ENCODE peak calls at places on chromosomes 2 and 18, in four cellular contexts. One of them, this sample, is unnamed.

GRCh38 chr2:233818639-233819621 is 35.4 kb downstream of the HJURP start:
- DNase-seq in lower leg skin: no peak
- DNase-seq in body of pancreas: peak
- DNase-seq in right lobe of liver: no peak
- DNase-seq in this sample: no peak

GRCh38 chr2:25853038-25853638 is 25.1 kb downstream of the ASXL2 start:
- DNase-seq in lower leg skin: no peak
- DNase-seq in body of pancreas: no peak
- DNase-seq in right lobe of liver: no peak
- DNase-seq in this sample: no peak

GRCh38 chr2:15732341-15733077 is 140.8 kb downstream of the DDX1 start:
- DNase-seq in right lobe of liver: no peak
- DNase-seq in lower leg skin: no peak
- DNase-seq in body of pancreas: no peak
- DNase-seq in this sample: no peak

GRCh38 chr2:190635781-190636180 is 13.1 kb upstream of the NAB1 start:
- DNase-seq in body of pancreas: no peak
- DNase-seq in lower leg skin: no peak
- DNase-seq in right lobe of liver: no peak
- DNase-seq in this sample: no peak

GRCh38 chr2:175877845-175878563 is 124.1 kb downstream of the LNPK start:
- DNase-seq in right lobe of liver: no peak
- DNase-seq in body of pancreas: no peak
- DNase-seq in lower leg skin: no peak
- DNase-seq in this sample: no peak

GRCh38 chr2:43368483-43369385 is 142.3 kb upstream of the ZFP36L2 start:
- DNase-seq in lower leg skin: no peak
- DNase-seq in body of pancreas: no peak
- DNase-seq in right lobe of liver: no peak
- DNase-seq in this sample: no peak

GRCh38 chr2:26459991-26460612 is 17.8 kb downstream of the OTOF start:
- DNase-seq in body of pancreas: no peak
- DNase-seq in lower leg skin: no peak
- DNase-seq in right lobe of liver: peak
- DNase-seq in this sample: no peak

GRCh38 chr2:99787011-99787410 is 297.2 kb upstream of the REV1 start:
- DNase-seq in body of pancreas: no peak
- DNase-seq in right lobe of liver: no peak
- DNase-seq in lower leg skin: no peak
- DNase-seq in this sample: no peak

GRCh38 chr18:60684843-60685513 is 312.4 kb upstream of the MC4R start:
- DNase-seq in right lobe of liver: peak
- DNase-seq in body of pancreas: no peak
- DNase-seq in lower leg skin: no peak
- DNase-seq in this sample: no peak

GRCh38 chr2:72157871-72158771 is 10.5 kb upstream of the CYP26B1 start:
- DNase-seq in right lobe of liver: no peak
- DNase-seq in body of pancreas: no peak
- DNase-seq in lower leg skin: no peak
- DNase-seq in this sample: no peak

GRCh38 chr18:58125183-58125582 is 81.2 kb downstream of the NEDD4L start:
- DNase-seq in right lobe of liver: no peak
- DNase-seq in lower leg skin: no peak
- DNase-seq in body of pancreas: no peak
- DNase-seq in this sample: no peak

GRCh38 chr18:68438983-68439382 is 275.9 kb downstream of the TMX3 start:
- DNase-seq in right lobe of liver: no peak
- DNase-seq in lower leg skin: peak
- DNase-seq in body of pancreas: no peak
- DNase-seq in this sample: no peak

GRCh38 chr2:180907731-180908130 is 72.7 kb upstream of the UBE2E3 start:
- DNase-seq in right lobe of liver: no peak
- DNase-seq in body of pancreas: no peak
- DNase-seq in lower leg skin: no peak
- DNase-seq in this sample: no peak

GRCh38 chr2:241132549-241133435 is 16.5 kb downstream of the PASK start:
- DNase-seq in lower leg skin: no peak
- DNase-seq in right lobe of liver: no peak
- DNase-seq in body of pancreas: no peak
- DNase-seq in this sample: no peak

GRCh38 chr2:232588680-232589585 is 38.4 kb downstream of the EIF4E2 start:
- DNase-seq in body of pancreas: peak
- DNase-seq in right lobe of liver: peak
- DNase-seq in lower leg skin: peak
- DNase-seq in this sample: peak

GRCh38 chr2:1091895-1092585 is 141.4 kb downstream of the SNTG2 start:
- DNase-seq in lower leg skin: no peak
- DNase-seq in body of pancreas: no peak
- DNase-seq in right lobe of liver: no peak
- DNase-seq in this sample: no peak

GRCh38 chr2:208142925-208143799 is 2.8 kb downstream of the CRYGB start:
- DNase-seq in body of pancreas: no peak
- DNase-seq in lower leg skin: no peak
- DNase-seq in right lobe of liver: no peak
- DNase-seq in this sample: no peak

GRCh38 chr2:187658952-187659525 is 104.8 kb upstream of the TFPI start:
- DNase-seq in right lobe of liver: no peak
- DNase-seq in body of pancreas: no peak
- DNase-seq in lower leg skin: no peak
- DNase-seq in this sample: peak

GRCh38 chr2:39068290-39068689 is 52.6 kb downstream of the SOS1 start:
- DNase-seq in body of pancreas: no peak
- DNase-seq in right lobe of liver: no peak
- DNase-seq in lower leg skin: no peak
- DNase-seq in this sample: no peak

GRCh38 chr2:113248997-113249770 is 29.5 kb downstream of the PAX8 start:
- DNase-seq in lower leg skin: peak
- DNase-seq in body of pancreas: peak
- DNase-seq in right lobe of liver: peak
- DNase-seq in this sample: peak

DNA sequence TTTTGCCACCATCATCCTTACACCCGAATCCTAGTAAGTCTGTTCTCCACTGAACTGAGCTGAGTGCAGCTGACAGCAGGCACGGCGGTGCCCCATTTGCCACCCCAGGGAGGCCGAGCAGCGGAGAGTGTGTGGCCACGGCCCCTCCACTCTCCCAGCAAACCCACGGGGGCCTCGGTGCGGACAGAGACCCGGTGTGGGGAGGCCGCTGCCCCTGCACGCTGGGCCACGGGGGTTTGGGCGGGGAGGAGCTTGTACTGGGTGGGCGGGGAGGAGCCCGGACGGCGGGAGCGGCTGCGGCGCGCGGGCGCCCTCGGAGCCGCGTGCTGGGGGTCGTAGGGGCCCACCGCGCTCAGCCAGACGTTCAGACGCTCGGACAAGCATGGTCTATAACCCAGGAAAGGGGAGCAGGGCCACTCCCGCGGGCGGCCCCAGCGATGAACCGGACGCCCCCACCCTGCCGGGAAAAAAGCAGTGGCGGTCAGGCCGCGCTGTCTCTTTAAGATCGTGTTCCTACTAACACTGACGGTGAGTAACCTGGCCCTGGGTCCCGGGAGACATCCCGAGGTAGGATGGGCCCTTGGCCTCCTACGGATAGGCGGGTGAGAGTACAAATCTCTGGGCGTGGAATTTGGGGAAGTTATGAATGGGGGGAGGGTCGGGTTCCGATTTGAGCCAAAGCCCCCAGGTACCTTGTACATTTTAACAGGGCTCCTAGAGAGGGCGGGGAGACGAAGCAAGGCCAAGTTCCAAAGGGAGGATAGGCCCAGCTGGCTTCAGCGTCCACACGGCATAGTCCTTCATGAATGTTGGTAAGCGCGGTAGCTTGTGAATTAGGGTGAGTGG is at the start of gene ITPRIPL1:
- DNase-seq in right lobe of liver: no peak
- DNase-seq in lower leg skin: no peak
- DNase-seq in body of pancreas: no peak
- DNase-seq in this sample: no peak
- TF ChIP-seq POLR2A in right lobe of liver: no peak
- TF ChIP-seq POLR2A in lower leg skin: no peak
- TF ChIP-seq POLR2A in body of pancreas: no peak
- TF ChIP-seq POLR2A in this sample: no peak

DNA sequence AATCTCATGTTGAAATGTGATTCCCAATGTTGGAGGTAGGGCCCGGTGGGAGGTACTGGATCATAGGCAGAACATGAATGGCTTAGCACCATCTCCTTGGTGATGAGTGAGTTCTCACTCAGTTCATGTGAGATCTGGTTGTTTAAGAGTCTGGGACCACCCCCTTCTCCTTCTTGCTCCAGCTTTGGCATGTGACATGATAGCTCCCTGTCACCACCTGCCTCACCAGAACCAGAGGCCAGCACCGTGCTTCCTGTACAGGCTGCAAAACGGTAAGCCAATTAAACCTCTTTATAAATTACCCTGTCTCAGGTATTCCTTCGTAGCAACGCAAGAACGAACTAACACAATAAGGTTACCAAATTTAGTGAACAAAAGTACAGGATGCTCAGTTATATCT is 95.4 kb downstream of the ZBTB7C start:
- DNase-seq in body of pancreas: no peak
- DNase-seq in lower leg skin: no peak
- DNase-seq in right lobe of liver: peak
- DNase-seq in this sample: no peak
- TF ChIP-seq POLR2A in body of pancreas: no peak
- TF ChIP-seq POLR2A in lower leg skin: no peak
- TF ChIP-seq POLR2A in right lobe of liver: no peak
- TF ChIP-seq POLR2A in this sample: no peak

GRCh38 chr2:216810399-216811160 is 49.3 kb downstream of the TNP1 start:
- DNase-seq in right lobe of liver: peak
- DNase-seq in lower leg skin: no peak
- DNase-seq in body of pancreas: no peak
- DNase-seq in this sample: no peak
- TF ChIP-seq POLR2A in right lobe of liver: no peak
- TF ChIP-seq POLR2A in lower leg skin: no peak
- TF ChIP-seq POLR2A in body of pancreas: no peak
- TF ChIP-seq POLR2A in this sample: no peak

GRCh38 chr2:173448938-173449471 is 94.3 kb downstream of the CDCA7 start:
- DNase-seq in lower leg skin: peak
- DNase-seq in right lobe of liver: peak
- DNase-seq in body of pancreas: peak
- DNase-seq in this sample: peak
- TF ChIP-seq POLR2A in lower leg skin: no peak
- TF ChIP-seq POLR2A in right lobe of liver: no peak
- TF ChIP-seq POLR2A in body of pancreas: no peak
- TF ChIP-seq POLR2A in this sample: peak

DNA sequence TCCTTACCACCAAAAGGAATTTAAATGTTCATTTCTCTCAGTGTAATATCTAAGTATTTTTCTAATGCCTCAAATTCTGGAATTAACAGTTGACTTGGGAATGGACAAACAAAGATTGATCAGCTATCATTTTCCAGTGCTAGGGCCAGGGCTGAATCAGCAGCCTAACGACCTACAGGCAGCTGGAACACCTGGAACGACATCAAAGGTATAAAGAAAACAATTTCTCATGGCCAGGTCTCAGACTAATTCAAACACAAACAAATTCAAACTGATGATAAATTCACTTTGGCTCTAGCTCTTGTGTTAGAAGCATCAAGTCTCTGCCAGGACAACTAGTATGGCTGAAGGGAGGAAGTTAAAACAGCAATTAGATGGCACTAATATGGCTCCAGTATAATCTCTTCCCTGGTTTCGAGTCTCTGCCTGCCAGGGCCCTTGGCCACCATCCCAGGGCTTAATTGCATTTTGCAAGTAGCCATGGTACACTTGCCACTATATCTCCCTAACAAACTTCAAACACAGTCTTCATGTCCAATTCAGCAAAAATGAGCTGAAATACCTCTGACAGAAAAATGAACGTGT is 70.2 kb upstream of the FSHR start:
- DNase-seq in right lobe of liver: no peak
- DNase-seq in lower leg skin: no peak
- DNase-seq in body of pancreas: peak
- DNase-seq in this sample: no peak
- TF ChIP-seq POLR2A in right lobe of liver: no peak
- TF ChIP-seq POLR2A in lower leg skin: no peak
- TF ChIP-seq POLR2A in body of pancreas: no peak
- TF ChIP-seq POLR2A in this sample: no peak

This sample was measured in H54.